ENCODE peak calls at places on chromosomes 3 and 15, in six cellular contexts. F, B, W, Z, T and G are unnamed samples.

GRCh38 chr3:110946810-110947209 is 124.8 kb upstream of the NECTIN3 start:
- DNase-seq in F (no peak), B (no peak), W (no peak), Z (no peak), T (no peak), G (no peak)

GRCh38 chr15:93152264-93152884 is 63.4 kb upstream of the RGMA start:
- DNase-seq in F (no peak), B (no peak), W (no peak), Z (no peak), T (no peak), G (no peak)

GRCh38 chr15:96352594-96353377 is 22.3 kb downstream of the NR2F2 start:
- DNase-seq in F (no peak), B (peak; percentile 59), W (no peak), Z (no peak), T (no peak), G (peak; percentile 33)

GRCh38 chr15:60964527-60964926 is 264.6 kb downstream of the RORA start:
- DNase-seq in F (no peak), B (no peak), W (no peak), Z (no peak), T (no peak), G (no peak)

GRCh38 chr3:197549261-197549885 is 6.4 kb downstream of the BDH1 start:
- DNase-seq in F (no peak), B (no peak), W (no peak), Z (no peak), T (no peak), G (no peak)

GRCh38 chr3:20040476-20041196 is 390 bp downstream of the KAT2B start:
- DNase-seq in F (peak; percentile 87), B (peak; percentile 85), W (peak; percentile 87), Z (peak; percentile 84), T (peak; percentile 79), G (peak; percentile 88)

GRCh38 chr3:6516694-6517093 is 344.2 kb upstream of the GRM7 start:
- DNase-seq in F (no peak), B (no peak), W (no peak), Z (no peak), T (no peak), G (no peak)

GRCh38 chr15:73081321-73081958 is 29.2 kb downstream of the NEO1 start:
- DNase-seq in F (no peak), B (no peak), W (peak; percentile 51), Z (no peak), T (peak; percentile 79), G (no peak)

GRCh38 chr3:127750226-127751031 is 71.9 kb downstream of the MGLL start:
- DNase-seq in F (no peak), B (no peak), W (peak; percentile 60), Z (peak; percentile 31), T (peak; percentile 74), G (no peak)

DNA sequence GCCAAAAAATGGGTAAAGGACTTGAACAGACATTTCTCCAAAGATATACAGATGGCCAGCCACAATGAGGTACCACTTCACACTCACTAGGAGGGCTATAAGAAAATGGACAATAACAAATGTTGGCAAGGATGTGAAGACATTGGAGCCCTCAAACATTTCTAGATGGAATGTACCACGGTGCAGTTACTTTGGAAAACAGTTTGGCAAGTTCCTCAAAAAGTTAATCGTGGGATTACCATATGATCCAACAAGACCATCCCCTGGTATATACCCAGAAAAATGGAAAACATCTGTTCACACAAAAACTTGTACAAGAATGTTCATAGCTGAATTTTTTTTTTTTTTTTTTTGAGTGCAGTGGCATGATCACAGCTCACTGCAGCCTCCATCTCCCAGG is 15.9 kb upstream of the HRH1 start:
- DNase-seq in F (no peak), B (no peak), W (no peak), Z (no peak), T (no peak), G (no peak)
- H3K27ac ChIP-seq in F (no peak overlapping the region), B (no peak overlapping the region), W (no peak overlapping the region), Z (no peak overlapping the region), T (no peak overlapping the region), G (no peak overlapping the region)

DNA sequence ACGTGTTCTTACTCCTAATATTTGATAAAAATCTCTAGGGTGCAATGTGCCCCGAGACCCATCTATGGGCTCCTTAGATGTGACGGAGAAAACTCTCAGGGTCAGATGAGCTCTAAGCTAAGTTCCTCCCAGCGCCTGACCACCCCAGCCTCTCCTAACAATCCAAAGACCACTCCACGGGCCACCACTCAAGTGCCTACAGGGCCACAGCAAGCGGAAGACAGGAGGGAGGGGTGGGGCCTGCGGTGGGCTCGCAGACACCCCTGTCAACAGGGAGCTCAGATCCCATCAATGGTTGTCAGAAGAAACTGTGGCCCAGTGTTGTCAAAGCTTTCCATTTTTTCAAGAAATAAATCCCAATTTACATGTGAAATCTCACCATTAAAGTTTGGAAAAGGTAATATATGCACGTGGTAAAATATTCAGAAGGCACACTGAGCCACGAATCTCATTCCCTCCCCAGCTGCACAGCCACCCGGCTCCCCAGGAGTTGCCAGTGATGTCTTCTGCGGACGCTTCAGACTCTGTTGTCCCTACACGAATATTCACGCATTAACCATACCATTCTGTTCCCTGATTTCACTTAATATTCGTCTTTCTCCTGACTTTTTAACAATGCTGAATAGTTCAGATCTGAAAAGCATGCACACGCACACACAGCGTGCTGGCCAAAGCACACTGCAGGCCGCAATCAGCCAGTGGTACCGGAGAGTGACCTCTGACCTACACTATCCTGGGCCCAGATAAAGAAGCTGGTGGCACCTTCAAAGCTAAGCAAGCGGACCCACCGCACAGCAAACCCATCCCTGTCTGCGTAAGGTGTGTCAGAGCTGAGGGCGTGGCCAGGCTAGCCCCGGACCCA is 19.1 kb downstream of the TNK2 start:
- DNase-seq in F (no peak), B (no peak), W (no peak), Z (no peak), T (no peak), G (no peak)
- H3K4me1 ChIP-seq in F (peaks cover 46% of the 10 kb centered on the region), B (peaks cover 23% of the 10 kb centered on the region), W (peaks cover 16% of the 10 kb centered on the region), Z (no peaks in the 10 kb centered on the region), T (peaks cover 90% of the 10 kb centered on the region), G (no peaks in the 10 kb centered on the region)

GRCh38 chr3:157693762-157694161 is 190.5 kb upstream of the VEPH1 start:
- DNase-seq in F (no peak), B (no peak), W (no peak), Z (no peak), T (no peak), G (no peak)
- H3K36me3 ChIP-seq in F (no peaks in the 10 kb centered on the region), B (no peaks in the 10 kb centered on the region), W (no peaks in the 10 kb centered on the region), Z (no peaks in the 10 kb centered on the region), T (no peaks in the 10 kb centered on the region), G (no peaks in the 10 kb centered on the region)

GRCh38 chr15:55954862-55955605 is 38.4 kb downstream of the NEDD4 start:
- DNase-seq in F (no peak), B (no peak), W (no peak), Z (no peak), T (no peak), G (no peak)

GRCh38 chr15:55960946-55961345 is 32.5 kb downstream of the NEDD4 start:
- DNase-seq in F (no peak), B (no peak), W (no peak), Z (no peak), T (no peak), G (no peak)

GRCh38 chr15:55959744-55960143 is 33.7 kb downstream of the NEDD4 start:
- DNase-seq in F (no peak), B (no peak), W (no peak), Z (no peak), T (no peak), G (no peak)

DNA sequence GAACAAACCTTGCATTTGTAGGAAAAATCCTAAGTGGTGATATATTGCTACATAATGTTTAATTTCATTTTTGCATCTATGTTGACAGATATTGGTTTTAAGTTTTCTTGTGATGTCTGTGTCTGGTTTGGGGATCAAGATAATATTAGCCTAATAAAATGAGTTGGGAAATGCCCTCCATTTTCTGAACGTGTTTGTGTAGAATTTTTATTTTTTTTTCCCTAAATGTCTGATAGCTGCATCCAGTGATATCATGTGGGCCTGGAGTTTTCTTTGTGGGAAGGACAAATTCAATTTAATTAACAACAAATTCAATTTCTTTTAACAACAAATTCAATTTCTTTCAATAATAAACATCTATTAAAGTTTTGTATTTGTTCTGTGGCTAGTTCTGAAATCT is 35.1 kb downstream of the NEDD4 start:
- DNase-seq in F (no peak), B (no peak), W (no peak), Z (no peak), T (no peak), G (no peak)
- H3K27ac ChIP-seq in F (no peak overlapping the region), B (no peak overlapping the region), W (no peak overlapping the region), Z (no peak overlapping the region), T (no peak overlapping the region), G (no peak overlapping the region)

GRCh38 chr15:74782596-74783071 is 754 bp downstream of the CSK start:
- DNase-seq in F (no peak), B (no peak), W (no peak), Z (no peak), T (no peak), G (no peak)

GRCh38 chr15:74783072-74783807 is 1.4 kb downstream of the CSK start:
- DNase-seq in F (no peak), B (no peak), W (peak; percentile 83), Z (no peak), T (peak; percentile 47), G (no peak)

GRCh38 chr15:74780983-74781672 is 752 bp upstream of the CSK start:
- DNase-seq in F (no peak), B (no peak), W (peak; percentile 60), Z (no peak), T (peak; percentile 41), G (peak; percentile 66)

GRCh38 chr15:74780523-74780982 is 1.3 kb upstream of the CSK start:
- DNase-seq in F (no peak), B (no peak), W (no peak), Z (no peak), T (no peak), G (no peak)

DNA sequence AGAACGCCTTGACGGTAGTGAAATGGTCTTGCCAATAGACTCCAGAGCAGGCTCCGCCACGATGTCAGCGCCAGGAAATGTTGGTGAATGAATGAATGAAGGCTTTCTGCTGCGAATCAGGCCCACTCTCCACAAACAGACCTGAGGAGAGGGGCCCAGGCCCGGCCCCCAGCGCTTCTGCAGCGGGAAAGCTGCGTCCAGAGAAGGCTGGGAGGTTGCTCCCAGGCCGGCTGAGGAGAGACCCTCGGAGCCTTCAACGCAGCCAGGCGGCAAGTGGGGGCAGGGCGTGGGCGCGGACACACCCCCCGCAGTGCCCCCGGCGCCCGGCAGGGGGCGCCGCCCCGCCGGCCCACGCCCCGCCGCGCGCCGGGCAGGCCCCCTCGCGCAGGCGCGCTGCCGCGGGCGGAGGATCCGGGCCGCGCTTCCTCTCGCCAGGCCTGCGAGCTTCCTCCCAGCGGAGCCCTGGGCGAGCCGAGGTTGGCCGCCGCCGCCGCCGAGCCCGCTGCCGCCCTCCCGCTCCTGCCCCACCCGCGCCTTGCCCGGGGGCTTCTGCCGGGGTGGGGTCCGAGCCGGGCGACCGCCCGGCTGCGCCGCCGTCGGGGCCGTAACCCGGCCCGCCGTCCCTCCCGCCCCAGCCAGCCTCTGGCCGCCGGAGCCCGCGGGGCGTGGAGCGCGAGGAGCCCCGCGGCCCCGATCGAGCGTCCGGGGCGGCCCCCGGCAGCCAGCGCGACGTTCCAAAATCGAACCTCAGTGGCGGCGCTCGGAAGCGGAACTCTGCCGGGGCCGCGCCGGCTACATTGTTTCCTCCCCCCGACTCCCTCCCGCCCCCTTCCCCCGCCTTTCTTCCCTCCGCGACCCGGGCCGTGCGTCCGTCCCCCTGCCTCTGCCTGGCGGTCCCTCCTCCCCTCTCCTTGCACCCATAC is at the start of gene CSK:
- DNase-seq in F (peak; percentile 83), B (peak; percentile 85), W (peak; percentile 89), Z (peak; percentile 85), T (peak; percentile 76), G (peak; percentile 92)
- H3K4me1 ChIP-seq in F (peaks cover 80% of the 10 kb centered on the region), B (peaks cover 14% of the 10 kb centered on the region), W (peaks cover 72% of the 10 kb centered on the region), Z (peaks cover 52% of the 10 kb centered on the region), T (peaks cover 45% of the 10 kb centered on the region), G (no peaks in the 10 kb centered on the region)

DNA sequence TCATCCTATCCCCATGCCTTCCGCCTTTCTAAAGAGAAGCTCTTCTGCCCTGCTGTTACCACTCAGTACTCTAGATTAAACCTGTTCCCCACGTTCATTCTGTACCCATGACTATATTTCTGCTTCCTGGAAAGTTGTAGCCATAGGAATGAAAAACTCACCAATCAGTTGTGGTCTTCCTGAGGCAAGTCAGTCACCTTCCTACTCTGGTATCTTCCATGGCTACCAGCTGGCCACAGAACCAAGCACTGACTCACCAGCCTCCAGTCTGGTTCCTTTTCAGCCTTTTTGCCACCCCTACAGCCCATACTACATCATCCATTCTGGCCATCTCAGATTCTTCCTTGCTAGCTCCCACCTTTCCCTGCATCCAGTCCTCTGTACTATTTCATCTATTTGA is 46.4 kb downstream of the TMEM44 start:
- DNase-seq in F (no peak), B (no peak), W (no peak), Z (no peak), T (peak; percentile 82), G (no peak)
- H3K36me3 ChIP-seq in F (peaks cover 23% of the 10 kb centered on the region), B (no peaks in the 10 kb centered on the region), W (no peaks in the 10 kb centered on the region), Z (no peaks in the 10 kb centered on the region), T (no peaks in the 10 kb centered on the region), G (no peaks in the 10 kb centered on the region)